ENCODE peak calls at places on chromosomes 5 and 9, in seven cellular contexts. N is MM.1S, T is hepatocyte, Y is neural progenitor cell, W is HCT116, I is GM23338, O is GM23248. Q is an unnamed sample.

GRCh38 chr9:96436063-96436455 is 13.9 kb upstream of the HABP4 start:
- DNase-seq in T (no peak), W (no peak), I (no peak), O (peak), Y (no peak), N (no peak), Q (no peak)

GRCh38 chr9:131330814-131331600 is 41.5 kb downstream of the PLPP7 start:
- DNase-seq in I (peak), W (no peak), O (no peak), T (no peak), N (no peak), Y (peak), Q (no peak)

GRCh38 chr5:120396186-120396585 is 67.9 kb upstream of the PRR16 start:
- DNase-seq in I (no peak), Y (no peak), O (peak), T (no peak), N (no peak), W (no peak), Q (peak)

GRCh38 chr5:157312492-157312891 is 46.6 kb downstream of the CYFIP2 start:
- DNase-seq in T (peak), I (peak), Y (peak), O (peak), N (peak), W (peak), Q (peak)

GRCh38 chr5:36584009-36584875 is 22.2 kb upstream of the SLC1A3 start:
- DNase-seq in Y (peak), W (no peak), O (no peak), T (no peak), I (no peak), N (no peak), Q (no peak)

GRCh38 chr9:90842984-90843383 is 41.4 kb downstream of the SYK start:
- DNase-seq in N (no peak), O (no peak), I (no peak), Y (no peak), W (no peak), T (no peak), Q (no peak)

GRCh38 chr9:134040831-134041648 is 15.8 kb downstream of the BRD3OS start:
- DNase-seq in N (no peak), T (no peak), Y (no peak), O (no peak), I (no peak), W (no peak), Q (no peak)

GRCh38 chr5:20248102-20248501 is 260.1 kb upstream of the CDH18 start:
- DNase-seq in I (no peak), Y (no peak), O (no peak), W (no peak), T (no peak), N (no peak), Q (no peak)

GRCh38 chr5:79983618-79984017 is 7.4 kb downstream of the MTX3 start:
- DNase-seq in T (no peak), O (peak), W (no peak), N (no peak), Y (no peak), I (no peak), Q (no peak)

GRCh38 chr5:71719092-71719964 is at the start of gene CARTPT:
- DNase-seq in O (peak), Y (peak), W (no peak), N (no peak), T (peak), I (peak), Q (no peak)

GRCh38 chr5:79225026-79225425 is 10.9 kb upstream of the JMY start:
- DNase-seq in Y (no peak), O (peak), I (no peak), N (no peak), W (no peak), T (no peak), Q (peak)

GRCh38 chr9:78620764-78621163 is 323.8 kb downstream of the PSAT1 start:
- DNase-seq in T (no peak), W (no peak), I (no peak), N (no peak), O (peak), Y (no peak), Q (peak)

GRCh38 chr5:57366744-57367143 is 115.9 kb downstream of the ACTBL2 start:
- DNase-seq in Y (no peak), N (no peak), O (peak), T (peak), I (no peak), W (peak), Q (peak)

GRCh38 chr9:75186767-75187380 is 98.6 kb downstream of the OSTF1 start:
- DNase-seq in O (peak), W (no peak), I (peak), T (no peak), Y (no peak), N (peak), Q (peak)

GRCh38 chr5:81717221-81717620 is 33.7 kb downstream of the SSBP2 start:
- DNase-seq in N (no peak), T (no peak), W (no peak), I (no peak), O (peak), Y (no peak), Q (no peak)

GRCh38 chr9:114116061-114116747 is 17.1 kb upstream of the KIF12 start:
- DNase-seq in T (no peak), W (no peak), O (no peak), N (no peak), I (no peak), Y (no peak), Q (no peak)

GRCh38 chr5:174706997-174707548 is 17.3 kb upstream of the MSX2 start:
- DNase-seq in N (no peak), Y (no peak), I (no peak), W (no peak), O (no peak), T (no peak), Q (no peak)

GRCh38 chr5:116009806-116010205 is 22.5 kb upstream of the ARL14EPL start:
- DNase-seq in N (no peak), O (peak), Y (no peak), W (no peak), I (no peak), T (no peak), Q (no peak)

GRCh38 chr5:177304392-177305119 is 957 bp downstream of the PRELID1 start:
- DNase-seq in I (no peak), Y (no peak), N (peak), T (peak), O (peak), W (no peak), Q (peak)

GRCh38 chr5:56247596-56247995 is 14.5 kb upstream of the ANKRD55 start:
- DNase-seq in W (no peak), N (no peak), I (no peak), O (peak), T (no peak), Y (no peak), Q (no peak)

GRCh38 chr5:915946-916345 is 23.3 kb downstream of the TRIP13 start:
- DNase-seq in W (no peak), N (no peak), I (no peak), Y (no peak), T (no peak), O (no peak), Q (no peak)

GRCh38 chr9:117744856-117745389 is 40.7 kb downstream of the TLR4 start:
- DNase-seq in O (peak), N (no peak), I (peak), W (no peak), Y (peak), T (peak), Q (no peak)

GRCh38 chr9:128689820-128690683 is 1.0 kb downstream of the SET start:
- DNase-seq in I (peak), Y (peak), O (peak), W (no peak), N (no peak), T (peak), Q (no peak)
- TF ChIP-seq EZH2phosphoT487 in I (no peak), Y (no peak), O (no peak), W (no peak), N (no peak), T (no peak), Q (no peak)

DNA sequence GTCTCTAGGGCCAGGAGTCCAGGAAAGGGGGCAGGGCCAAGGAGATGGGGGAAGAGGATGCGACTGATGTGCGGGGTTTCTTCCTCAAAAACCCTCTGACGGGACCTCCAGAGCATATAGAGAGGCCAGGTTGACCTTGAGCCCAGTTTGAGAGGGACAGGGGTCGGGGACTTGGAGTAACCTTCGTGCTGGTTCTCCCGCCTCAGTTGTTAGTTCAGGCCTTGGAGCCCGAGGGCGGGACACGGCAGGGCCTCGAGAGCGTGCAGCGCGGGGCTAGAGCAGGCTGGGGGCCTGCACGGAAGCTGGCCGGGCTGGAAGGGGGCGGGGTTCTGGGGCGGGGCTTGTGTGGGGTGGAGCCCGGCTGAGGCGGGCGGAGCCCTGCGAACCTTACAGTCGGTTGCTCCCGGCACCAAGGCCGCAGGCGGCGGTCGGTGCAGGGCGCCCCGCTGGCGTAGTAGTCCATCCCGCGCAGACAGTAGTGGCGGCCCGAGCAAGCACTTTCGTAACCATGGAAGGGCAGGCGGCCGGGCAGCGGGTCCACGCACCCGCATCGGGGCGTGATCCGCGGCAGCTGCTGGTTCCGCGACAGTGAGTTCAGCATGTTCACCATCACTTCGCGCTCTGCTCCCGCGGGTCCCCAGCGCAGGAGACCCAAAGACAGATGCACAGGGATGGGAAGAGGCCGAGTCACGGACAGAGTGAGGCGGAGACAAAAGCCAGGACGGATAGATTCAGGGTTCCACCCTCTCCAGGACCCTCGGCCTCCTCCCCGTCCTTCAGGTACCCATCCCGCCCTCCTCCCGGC is 4.0 kb upstream of the MYORG start:
- DNase-seq in O (peak), W (no peak), T (peak), I (peak), Y (peak), N (peak), Q (peak)
- TF ChIP-seq EZH2 in O (no peak), W (no peak), T (no peak), I (no peak), Y (peak), N (no peak), Q (no peak)

GRCh38 chr9:121269030-121269887 is 1.3 kb downstream of the GSN start:
- DNase-seq in T (peak), W (no peak), O (peak), I (peak), N (no peak), Y (peak), Q (peak)
- TF ChIP-seq EZH2phosphoT487 in T (no peak), W (no peak), O (no peak), I (no peak), N (no peak), Y (no peak), Q (no peak)

GRCh38 chr9:121651014-121651294 is 480 bp upstream of the DAB2IP start:
- DNase-seq in W (no peak), Y (no peak), O (no peak), T (no peak), I (no peak), N (no peak), Q (no peak)

GRCh38 chr9:121650220-121651013 is 1.0 kb upstream of the DAB2IP start:
- DNase-seq in W (no peak), Y (peak), T (peak), N (no peak), I (peak), O (peak), Q (peak)

GRCh38 chr9:121652838-121653231 is 1.4 kb downstream of the DAB2IP start:
- DNase-seq in Y (no peak), T (no peak), I (no peak), N (no peak), W (no peak), O (no peak), Q (no peak)

GRCh38 chr9:121651295-121652036 is at the start of gene DAB2IP:
- DNase-seq in Y (peak), T (peak), N (no peak), I (peak), O (peak), W (no peak), Q (peak)

DNA sequence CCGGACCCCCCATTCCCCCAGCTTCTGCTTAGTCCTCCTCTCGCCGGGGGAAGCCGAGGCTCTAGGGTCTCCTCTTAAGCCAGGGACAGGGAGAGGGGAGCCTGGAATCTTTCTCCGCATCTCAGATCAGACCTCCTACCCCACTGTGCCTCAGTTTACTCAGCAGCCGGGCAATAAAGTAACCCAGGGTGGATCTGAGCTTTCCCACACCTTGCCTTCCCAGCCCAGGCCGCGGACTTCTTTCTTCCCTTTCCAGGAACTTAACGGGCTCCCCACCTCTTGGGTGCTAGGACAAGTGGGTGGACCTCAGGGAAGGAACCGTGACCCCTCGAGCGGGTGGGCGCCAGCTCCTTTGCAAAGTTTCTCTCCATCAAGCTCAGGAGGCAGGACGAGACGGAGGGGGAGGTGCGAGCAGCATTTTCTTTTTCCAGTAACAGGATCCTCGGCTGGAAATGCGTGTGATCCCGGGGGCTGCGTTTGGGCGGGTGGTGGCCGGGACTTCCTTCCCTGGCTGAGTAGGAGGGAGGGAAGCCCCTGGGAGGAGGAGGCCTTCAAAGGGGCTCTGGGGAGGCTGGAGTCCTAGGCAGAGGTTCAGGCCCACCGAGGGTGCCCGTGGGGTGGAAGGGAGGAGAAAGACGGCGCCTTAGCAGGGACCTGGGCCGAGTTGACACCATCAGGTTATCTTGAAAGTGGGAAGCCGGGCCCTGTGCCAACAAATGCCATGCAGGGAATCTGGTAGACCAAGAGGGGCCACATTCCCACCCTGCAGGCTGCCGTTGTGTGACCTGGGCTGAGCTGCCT is 803 bp downstream of the DAB2IP start:
- DNase-seq in I (peak), T (peak), Y (peak), O (peak), N (no peak), W (no peak), Q (no peak)
- TF ChIP-seq EZH2 in I (no peak), T (no peak), Y (no peak), O (no peak), N (no peak), W (no peak), Q (no peak)

DNA sequence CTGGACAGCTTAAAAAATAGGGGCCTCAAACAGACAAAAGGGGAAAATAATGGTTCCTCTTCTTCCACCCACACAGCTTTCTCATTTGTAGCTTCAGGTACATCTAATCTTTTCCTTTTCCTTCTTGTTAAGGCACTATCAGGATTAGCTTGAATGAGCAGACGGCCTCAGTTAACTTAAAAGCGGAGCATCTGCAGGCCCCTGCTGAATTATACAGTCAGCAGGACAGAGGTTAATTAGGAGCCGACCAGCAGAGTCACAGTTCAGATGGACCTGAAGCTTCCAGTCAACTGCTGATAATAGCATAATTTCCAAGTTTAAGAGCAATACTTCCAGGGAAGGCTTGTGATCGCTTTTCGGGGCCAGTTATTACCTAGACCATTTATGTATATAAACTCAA is 449.5 kb downstream of the ARHGEF28 start:
- DNase-seq in N (no peak), I (no peak), W (no peak), T (no peak), Y (peak), O (no peak), Q (no peak)
- TF ChIP-seq EZH2phosphoT487 in N (no peak), I (no peak), W (no peak), T (no peak), Y (no peak), O (no peak), Q (no peak)

GRCh38 chr9:122216138-122216797 is 12.5 kb downstream of the LHX6 start:
- DNase-seq in Y (no peak), I (peak), W (no peak), O (no peak), N (no peak), T (no peak), Q (no peak)

GRCh38 chr9:122215663-122216062 is 13.1 kb downstream of the LHX6 start:
- DNase-seq in W (no peak), O (no peak), N (no peak), Y (no peak), I (no peak), T (no peak), Q (no peak)

GRCh38 chr9:122213102-122213588 is 15.6 kb downstream of the LHX6 start:
- DNase-seq in W (no peak), O (no peak), Y (no peak), I (no peak), T (no peak), N (no peak), Q (no peak)

GRCh38 chr9:122213589-122214413 is 15.0 kb downstream of the LHX6 start:
- DNase-seq in T (peak), N (peak), O (peak), W (peak), Y (peak), I (peak), Q (peak)

DNA sequence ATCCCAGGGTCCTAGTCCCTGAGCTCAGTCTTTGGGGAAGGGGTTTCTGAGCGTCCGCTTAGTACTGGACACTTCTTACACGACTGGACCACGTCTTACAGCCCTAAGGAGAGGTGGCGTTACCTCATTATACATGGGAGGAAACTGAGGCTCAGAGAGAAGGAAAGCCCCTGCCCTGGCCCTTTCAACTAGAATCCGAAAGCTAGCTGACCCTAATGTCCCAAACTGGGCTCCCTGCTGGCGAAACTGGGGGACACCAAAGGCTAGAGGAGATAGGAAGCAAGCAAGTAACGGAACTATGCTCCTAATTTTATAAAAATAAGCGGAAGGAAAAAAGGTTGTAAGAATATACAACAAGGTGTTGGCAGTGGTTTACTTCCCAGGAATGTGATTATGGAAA is 14.2 kb downstream of the LHX6 start:
- DNase-seq in T (no peak), Y (no peak), W (no peak), O (no peak), N (no peak), I (no peak), Q (no peak)
- TF ChIP-seq EZH2 in T (no peak), Y (peak), W (no peak), O (peak), N (no peak), I (peak), Q (no peak)

GRCh38 chr9:127182901-127183746 is 60.7 kb upstream of the ANGPTL2 start:
- DNase-seq in T (no peak), Y (no peak), I (peak), W (no peak), O (peak), N (no peak), Q (no peak)

GRCh38 chr9:127180457-127181314 is 58.3 kb upstream of the ANGPTL2 start:
- DNase-seq in W (no peak), T (no peak), O (no peak), I (no peak), N (no peak), Y (no peak), Q (no peak)

GRCh38 chr9:127179633-127180401 is 57.4 kb upstream of the ANGPTL2 start:
- DNase-seq in T (no peak), Y (no peak), N (no peak), I (no peak), O (no peak), W (no peak), Q (no peak)

GRCh38 chr9:127181595-127182190 is 59.3 kb upstream of the ANGPTL2 start:
- DNase-seq in N (no peak), Y (no peak), O (no peak), I (no peak), T (no peak), W (no peak), Q (no peak)

DNA sequence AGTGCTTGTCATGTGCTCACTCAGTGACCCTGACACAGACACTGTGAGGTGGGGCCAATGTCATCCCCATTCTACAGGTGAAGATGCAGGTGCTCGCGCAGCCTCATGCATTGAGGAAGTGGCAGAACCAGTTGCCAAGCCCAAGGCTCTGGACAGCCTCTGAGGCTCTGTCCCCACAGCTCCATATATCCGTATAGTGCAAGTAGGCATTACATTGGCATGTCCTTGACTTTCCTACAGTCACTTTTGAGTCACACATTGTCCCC is 58.8 kb upstream of the ANGPTL2 start:
- DNase-seq in W (no peak), T (no peak), O (no peak), N (no peak), I (no peak), Y (no peak), Q (no peak)
- TF ChIP-seq EZH2phosphoT487 in W (no peak), T (no peak), O (no peak), N (no peak), I (no peak), Y (no peak), Q (no peak)

GRCh38 chr9:36985769-36986547 is 48.1 kb downstream of the PAX5 start:
- DNase-seq in Y (peak), I (peak), W (no peak), N (no peak), T (no peak), O (no peak), Q (no peak)
- TF ChIP-seq EZH2 in Y (peak), I (peak), W (no peak), N (no peak), T (no peak), O (peak), Q (no peak)

Q was measured in PC-3.